ENCODE peak calls at places on chromosomes 2 and 18, in nine cellular contexts. A, T, G, B, Q, V, C, M and W are unnamed samples.

GRCh38 chr2:127593228-127594115 is 52.5 kb upstream of the GPR17 start:
- DNase-seq in A (no peak), T (no peak), G (no peak), B (no peak), Q (no peak), V (no peak), C (no peak), M (no peak), W (no peak)

GRCh38 chr2:6930913-6931312 is 13.7 kb downstream of the RNF144A start:
- DNase-seq in A (no peak), T (no peak), G (no peak), B (no peak), Q (no peak), V (no peak), C (no peak), M (no peak), W (no peak)

GRCh38 chr2:234305846-234306245 is 191.0 kb downstream of the ARL4C start:
- DNase-seq in A (no peak), T (no peak), G (no peak), B (no peak), Q (no peak), V (no peak), C (no peak), M (no peak), W (no peak)

GRCh38 chr2:58194451-58194850 is 46.7 kb downstream of the FANCL start:
- DNase-seq in A (no peak), T (no peak), G (peak; percentile 9), B (no peak), Q (no peak), V (no peak), C (no peak), M (no peak), W (no peak)

GRCh38 chr2:236568068-236568921 is 1.3 kb upstream of the ACKR3 start:
- DNase-seq in A (no peak), T (no peak), G (peak; percentile 51), B (no peak), Q (peak; percentile 38), V (no peak), C (no peak), M (no peak), W (no peak)

GRCh38 chr2:55992465-55992864 is 68.9 kb upstream of the EFEMP1 start:
- DNase-seq in A (no peak), T (no peak), G (no peak), B (peak; percentile 30), Q (no peak), V (no peak), C (peak; percentile 35), M (no peak), W (no peak)

GRCh38 chr18:79935925-79936324 is 15.5 kb downstream of the SLC66A2 start:
- DNase-seq in A (no peak), T (no peak), G (no peak), B (no peak), Q (no peak), V (no peak), C (no peak), M (no peak), W (no peak)

GRCh38 chr2:170222298-170222697 is 44.4 kb downstream of the MYO3B start:
- DNase-seq in A (no peak), T (no peak), G (peak; percentile 33), B (no peak), Q (no peak), V (no peak), C (no peak), M (no peak), W (no peak)

GRCh38 chr2:36060133-36060532 is 295.4 kb upstream of the CRIM1 start:
- DNase-seq in A (no peak), T (no peak), G (no peak), B (no peak), Q (no peak), V (no peak), C (no peak), M (no peak), W (no peak)

DNA sequence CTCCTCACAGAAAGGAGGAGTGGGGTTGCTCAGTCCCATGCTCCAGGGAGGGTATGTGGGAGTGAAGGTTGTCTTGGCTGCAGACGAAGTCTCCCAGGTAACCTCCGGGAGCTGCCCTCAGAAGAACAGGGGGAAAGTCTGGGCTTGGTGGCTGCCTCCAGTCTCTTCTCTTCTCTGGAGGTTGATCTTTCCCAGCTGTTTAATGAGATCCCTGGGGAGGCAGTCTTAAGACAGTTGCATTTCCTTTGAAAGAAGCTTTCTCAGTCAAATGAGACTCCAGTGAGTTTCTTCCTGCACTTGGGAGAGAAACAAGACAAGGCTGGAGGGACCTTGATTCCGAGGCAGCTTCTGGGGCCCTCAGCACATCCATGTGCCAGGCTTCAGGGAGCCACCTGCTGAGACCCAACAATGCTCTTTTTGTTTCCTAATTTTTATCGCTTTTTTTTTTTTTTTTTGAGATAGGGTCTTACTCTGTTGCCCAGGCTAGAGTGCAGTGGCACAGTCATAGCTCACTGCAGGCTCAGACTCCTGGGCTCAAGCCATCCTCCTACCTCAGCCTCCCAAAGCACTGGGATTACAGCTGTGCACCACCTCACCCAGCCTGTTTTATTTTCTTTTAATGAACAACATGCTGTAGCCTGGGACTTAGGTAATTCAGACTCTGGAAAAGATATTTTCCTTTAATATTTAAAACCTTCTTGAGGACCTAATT is 71.7 kb upstream of the TPO start:
- DNase-seq in A (no peak), T (no peak), G (peak; percentile 19), B (no peak), Q (no peak), V (no peak), C (no peak), M (no peak), W (no peak)
- TF ChIP-seq REST in A (no peak), T (no peak), G (no peak), B (no peak), Q (no peak), V (no peak), C (no peak), M (no peak), W (no peak)

GRCh38 chr2:10279472-10279870 is 23.2 kb upstream of the HPCAL1 start:
- DNase-seq in A (no peak), T (no peak), G (no peak), B (no peak), Q (no peak), V (no peak), C (no peak), M (no peak), W (no peak)

GRCh38 chr2:10276481-10277292 is 26.0 kb upstream of the HPCAL1 start:
- DNase-seq in A (no peak), T (no peak), G (no peak), B (no peak), Q (peak; percentile 26), V (no peak), C (no peak), M (no peak), W (no peak)

GRCh38 chr2:10278029-10278762 is 24.5 kb upstream of the HPCAL1 start:
- DNase-seq in A (no peak), T (no peak), G (no peak), B (no peak), Q (no peak), V (no peak), C (peak; percentile 87), M (peak; percentile 93), W (peak; percentile 84)

GRCh38 chr2:10278763-10279471 is 23.8 kb upstream of the HPCAL1 start:
- DNase-seq in A (no peak), T (no peak), G (no peak), B (no peak), Q (no peak), V (no peak), C (no peak), M (no peak), W (peak; percentile 80)

DNA sequence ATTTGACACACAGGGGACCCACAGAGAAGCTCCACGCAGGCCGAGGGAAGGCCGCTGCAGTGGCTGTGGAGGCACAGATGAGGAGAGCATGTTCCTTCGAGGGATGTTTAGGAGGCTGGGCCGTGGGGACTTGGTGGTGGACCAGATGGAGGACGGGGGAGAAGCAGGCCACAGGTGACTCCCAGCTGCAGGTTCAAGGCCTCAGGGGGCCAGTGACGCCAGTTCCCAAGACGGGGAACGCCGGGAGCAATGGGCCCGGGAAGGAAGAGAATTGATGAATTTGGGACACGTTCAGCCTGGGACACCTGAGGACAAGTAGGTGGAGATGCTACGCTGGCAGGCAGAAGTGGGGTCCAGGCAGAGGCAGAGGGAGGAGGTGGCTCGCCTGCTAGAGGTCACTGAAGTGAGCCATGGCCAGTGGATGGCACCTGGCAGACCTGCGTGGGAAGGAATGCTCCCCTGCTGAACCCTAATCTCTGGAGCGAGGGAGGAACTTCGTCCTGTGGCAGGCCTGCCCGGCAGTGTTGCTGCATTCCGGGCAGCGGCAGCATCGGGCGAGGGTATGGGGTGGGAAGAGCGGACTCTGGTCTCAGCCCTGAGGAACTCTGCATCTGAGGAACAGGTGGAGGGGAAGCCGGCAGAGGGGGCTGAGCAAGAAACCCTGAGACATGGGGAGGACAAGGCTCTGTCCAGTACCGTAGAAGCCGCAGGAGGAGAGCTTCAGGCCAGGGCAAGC is 25.2 kb upstream of the HPCAL1 start:
- DNase-seq in A (no peak), T (no peak), G (no peak), B (no peak), Q (no peak), V (no peak), C (no peak), M (no peak), W (no peak)
- TF ChIP-seq REST in A (no peak), T (no peak), G (no peak), B (no peak), Q (no peak), V (no peak), C (no peak), M (no peak), W (no peak)

GRCh38 chr2:12501469-12502147 is 215.1 kb upstream of the TRIB2 start:
- DNase-seq in A (no peak), T (peak; percentile 76), G (no peak), B (no peak), Q (no peak), V (no peak), C (no peak), M (no peak), W (no peak)
- TF ChIP-seq REST in A (no peak), T (no peak), G (no peak), B (no peak), Q (no peak), V (no peak), C (no peak), M (no peak), W (no peak)

GRCh38 chr18:8177330-8178016 is 431.8 kb upstream of the RAB12 start:
- DNase-seq in A (no peak), T (no peak), G (peak; percentile 50), B (no peak), Q (no peak), V (no peak), C (peak; percentile 72), M (no peak), W (no peak)
- TF ChIP-seq REST in A (no peak), T (no peak), G (no peak), B (no peak), Q (no peak), V (no peak), C (no peak), M (no peak), W (no peak)